ENCODE peak calls at places on chromosomes 16 and 17, in five cellular contexts. One of them, this sample, is unnamed.
A peak's percentile ranks its signal among the peaks of the same experiment; 100 is the strongest.

GRCh38 chr17:10875411-10875810 is 37.5 kb upstream of the PIRT start:
- DNase-seq in fibroblast of pulmonary artery: peak; percentile 3
- DNase-seq in OCI-LY7: peak; percentile 18
- DNase-seq in fibroblast of lung: no peak
- DNase-seq in heart left ventricle: no peak
- DNase-seq in this sample: no peak

GRCh38 chr16:29678691-29679267 is at the start of gene QPRT:
- DNase-seq in OCI-LY7: peak; percentile 31
- DNase-seq in fibroblast of pulmonary artery: peak; percentile 57
- DNase-seq in fibroblast of lung: peak; percentile 37
- DNase-seq in heart left ventricle: peak; percentile 48
- DNase-seq in this sample: no peak

GRCh38 chr17:8611671-8612298 is 18.7 kb downstream of the MYH10 start:
- DNase-seq in OCI-LY7: no peak
- DNase-seq in fibroblast of lung: peak; percentile 88
- DNase-seq in heart left ventricle: no peak
- DNase-seq in fibroblast of pulmonary artery: peak; percentile 72
- DNase-seq in this sample: no peak

GRCh38 chr16:58461056-58461455 is 38.9 kb upstream of the NDRG4 start:
- DNase-seq in fibroblast of pulmonary artery: no peak
- DNase-seq in OCI-LY7: no peak
- DNase-seq in fibroblast of lung: no peak
- DNase-seq in heart left ventricle: no peak
- DNase-seq in this sample: no peak

GRCh38 chr17:14838567-14838966 is 426.6 kb downstream of the PMP22 start:
- DNase-seq in heart left ventricle: no peak
- DNase-seq in fibroblast of pulmonary artery: no peak
- DNase-seq in OCI-LY7: no peak
- DNase-seq in fibroblast of lung: no peak
- DNase-seq in this sample: no peak

GRCh38 chr17:47265983-47266541 is 12.4 kb downstream of the ITGB3 start:
- DNase-seq in heart left ventricle: no peak
- DNase-seq in fibroblast of lung: peak; percentile 85
- DNase-seq in fibroblast of pulmonary artery: peak; percentile 78
- DNase-seq in OCI-LY7: no peak
- DNase-seq in this sample: no peak

GRCh38 chr17:5541610-5542202 is 42.6 kb downstream of the NLRP1 start:
- DNase-seq in fibroblast of pulmonary artery: no peak
- DNase-seq in fibroblast of lung: no peak
- DNase-seq in OCI-LY7: no peak
- DNase-seq in heart left ventricle: no peak
- DNase-seq in this sample: no peak

GRCh38 chr17:9290226-9290613 is 268.9 kb downstream of the NTN1 start:
- DNase-seq in OCI-LY7: no peak
- DNase-seq in fibroblast of pulmonary artery: no peak
- DNase-seq in fibroblast of lung: no peak
- DNase-seq in heart left ventricle: no peak
- DNase-seq in this sample: no peak

GRCh38 chr16:6193718-6194117 is 1096.1 kb upstream of the EEF2KMT start:
- DNase-seq in fibroblast of lung: peak; percentile 31
- DNase-seq in fibroblast of pulmonary artery: peak; percentile 1
- DNase-seq in OCI-LY7: no peak
- DNase-seq in heart left ventricle: no peak
- DNase-seq in this sample: no peak

GRCh38 chr16:22220714-22221113 is 14.6 kb downstream of the EEF2K start:
- DNase-seq in fibroblast of pulmonary artery: no peak
- DNase-seq in fibroblast of lung: no peak
- DNase-seq in OCI-LY7: no peak
- DNase-seq in heart left ventricle: no peak
- DNase-seq in this sample: no peak

GRCh38 chr17:63494300-63494928 is 17.6 kb downstream of the ACE start:
- DNase-seq in fibroblast of pulmonary artery: no peak
- DNase-seq in OCI-LY7: no peak
- DNase-seq in fibroblast of lung: no peak
- DNase-seq in heart left ventricle: no peak
- DNase-seq in this sample: no peak

GRCh38 chr16:72913551-72913950 is 134.4 kb downstream of the ZFHX3 start:
- DNase-seq in heart left ventricle: no peak
- DNase-seq in fibroblast of lung: no peak
- DNase-seq in fibroblast of pulmonary artery: no peak
- DNase-seq in OCI-LY7: no peak
- DNase-seq in this sample: no peak

GRCh38 chr17:20954794-20955193 is 88.0 kb downstream of the USP22 start:
- DNase-seq in fibroblast of lung: no peak
- DNase-seq in fibroblast of pulmonary artery: no peak
- DNase-seq in heart left ventricle: no peak
- DNase-seq in OCI-LY7: no peak
- DNase-seq in this sample: no peak

GRCh38 chr17:18974407-18975149 is 22.6 kb downstream of the SLC5A10 start:
- DNase-seq in fibroblast of lung: peak; percentile 30
- DNase-seq in OCI-LY7: no peak
- DNase-seq in heart left ventricle: no peak
- DNase-seq in fibroblast of pulmonary artery: no peak
- DNase-seq in this sample: no peak

GRCh38 chr16:27769561-27770222 is 219.7 kb downstream of the KATNIP start:
- DNase-seq in fibroblast of pulmonary artery: peak; percentile 59
- DNase-seq in fibroblast of lung: peak; percentile 98
- DNase-seq in OCI-LY7: no peak
- DNase-seq in heart left ventricle: no peak
- DNase-seq in this sample: peak; percentile 90

GRCh38 chr16:56370185-56370584 is 55.2 kb downstream of the AMFR start:
- DNase-seq in OCI-LY7: no peak
- DNase-seq in fibroblast of lung: no peak
- DNase-seq in heart left ventricle: no peak
- DNase-seq in fibroblast of pulmonary artery: peak; percentile 33
- DNase-seq in this sample: no peak

GRCh38 chr16:17567455-17567854 is 96.7 kb upstream of the XYLT1 start:
- DNase-seq in heart left ventricle: no peak
- DNase-seq in fibroblast of lung: no peak
- DNase-seq in OCI-LY7: no peak
- DNase-seq in fibroblast of pulmonary artery: no peak
- DNase-seq in this sample: no peak

GRCh38 chr17:9021158-9021984 is at the start of gene NTN1:
- DNase-seq in heart left ventricle: peak; percentile 54
- DNase-seq in OCI-LY7: peak; percentile 25
- DNase-seq in fibroblast of pulmonary artery: peak; percentile 11
- DNase-seq in fibroblast of lung: peak; percentile 50
- DNase-seq in this sample: no peak

GRCh38 chr17:81716674-81716996 is 4.6 kb downstream of the SLC25A10 start:
- DNase-seq in OCI-LY7: no peak
- DNase-seq in fibroblast of pulmonary artery: no peak
- DNase-seq in heart left ventricle: no peak
- DNase-seq in fibroblast of lung: no peak
- DNase-seq in this sample: no peak

GRCh38 chr16:19239756-19240155 is 45.8 kb upstream of the CLEC19A start:
- DNase-seq in heart left ventricle: no peak
- DNase-seq in fibroblast of pulmonary artery: no peak
- DNase-seq in OCI-LY7: no peak
- DNase-seq in fibroblast of lung: no peak
- DNase-seq in this sample: peak; percentile 75

GRCh38 chr16:81623365-81624102 is 155.6 kb upstream of the PLCG2 start:
- DNase-seq in heart left ventricle: no peak
- DNase-seq in OCI-LY7: peak; percentile 72
- DNase-seq in fibroblast of pulmonary artery: peak; percentile 68
- DNase-seq in fibroblast of lung: no peak
- DNase-seq in this sample: no peak

GRCh38 chr16:12659871-12660270 is 143.8 kb downstream of the CPPED1 start:
- DNase-seq in fibroblast of pulmonary artery: no peak
- DNase-seq in fibroblast of lung: no peak
- DNase-seq in OCI-LY7: no peak
- DNase-seq in heart left ventricle: no peak
- DNase-seq in this sample: no peak

GRCh38 chr17:181213-182163 is at the start of gene DOC2B:
- DNase-seq in fibroblast of lung: peak; percentile 58
- DNase-seq in OCI-LY7: no peak
- DNase-seq in fibroblast of pulmonary artery: peak; percentile 16
- DNase-seq in heart left ventricle: peak; percentile 52
- DNase-seq in this sample: peak; percentile 17

GRCh38 chr16:80778707-80779106 is 25.7 kb downstream of the CDYL2 start:
- DNase-seq in fibroblast of lung: no peak
- DNase-seq in heart left ventricle: no peak
- DNase-seq in fibroblast of pulmonary artery: no peak
- DNase-seq in OCI-LY7: no peak
- DNase-seq in this sample: no peak

GRCh38 chr16:34802396-34802795 is 1343.0 kb downstream of the TP53TG3F start:
- DNase-seq in heart left ventricle: no peak
- DNase-seq in fibroblast of lung: no peak
- DNase-seq in fibroblast of pulmonary artery: no peak
- DNase-seq in OCI-LY7: no peak
- DNase-seq in this sample: no peak

GRCh38 chr17:50268040-50268439 is 6.2 kb upstream of the TMEM92 start:
- DNase-seq in fibroblast of pulmonary artery: no peak
- DNase-seq in OCI-LY7: no peak
- DNase-seq in fibroblast of lung: no peak
- DNase-seq in heart left ventricle: no peak
- DNase-seq in this sample: no peak

GRCh38 chr17:47781397-47781796 is 40.2 kb downstream of the OSBPL7 start:
- DNase-seq in fibroblast of pulmonary artery: no peak
- DNase-seq in fibroblast of lung: no peak
- DNase-seq in OCI-LY7: no peak
- DNase-seq in heart left ventricle: no peak
- DNase-seq in this sample: no peak

GRCh38 chr16:67393790-67394270 is 532 bp upstream of the TPPP3 start:
- DNase-seq in fibroblast of pulmonary artery: no peak
- DNase-seq in OCI-LY7: no peak
- DNase-seq in heart left ventricle: no peak
- DNase-seq in fibroblast of lung: no peak
- DNase-seq in this sample: no peak

GRCh38 chr16:8892101-8892575 is 10.0 kb downstream of the LITAFD start:
- DNase-seq in heart left ventricle: no peak
- DNase-seq in fibroblast of pulmonary artery: no peak
- DNase-seq in fibroblast of lung: no peak
- DNase-seq in OCI-LY7: no peak
- DNase-seq in this sample: no peak

GRCh38 chr16:87249425-87249824 is 67.8 kb downstream of the C16orf95 start:
- DNase-seq in fibroblast of lung: no peak
- DNase-seq in OCI-LY7: no peak
- DNase-seq in fibroblast of pulmonary artery: no peak
- DNase-seq in heart left ventricle: no peak
- DNase-seq in this sample: no peak

DNA sequence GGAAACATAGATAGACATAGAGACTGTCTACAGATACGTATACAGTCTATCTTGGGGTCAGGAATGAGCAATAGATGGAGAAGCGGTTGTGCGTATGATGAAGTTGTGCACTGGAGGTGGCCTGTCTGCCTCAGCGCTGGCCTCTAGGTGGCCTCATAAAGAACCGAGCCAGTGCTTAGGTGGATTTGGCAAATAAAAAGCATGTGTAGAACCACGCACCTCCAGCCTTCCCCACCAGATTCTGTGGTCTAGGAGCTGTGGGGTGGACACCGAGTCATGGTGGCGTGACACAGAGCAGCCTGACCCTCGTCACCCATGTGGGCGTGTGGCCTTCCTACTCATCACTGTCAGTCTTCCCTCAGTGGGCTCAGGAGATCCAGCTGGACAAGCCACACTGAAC is 34.0 kb downstream of the PGS1 start:
- DNase-seq in OCI-LY7: no peak
- DNase-seq in fibroblast of pulmonary artery: peak; percentile 36
- DNase-seq in fibroblast of lung: peak; percentile 22
- DNase-seq in heart left ventricle: no peak
- DNase-seq in this sample: no peak
- TF ChIP-seq CTCF in OCI-LY7: peak; percentile 70
- TF ChIP-seq CTCF in fibroblast of pulmonary artery: peak; percentile 50
- TF ChIP-seq CTCF in fibroblast of lung: peak; percentile 11
- TF ChIP-seq CTCF in heart left ventricle: peak; percentile 18
- TF ChIP-seq CTCF in this sample: peak; percentile 55

GRCh38 chr17:3879181-3879580 is 13.7 kb downstream of the CAMKK1 start:
- DNase-seq in heart left ventricle: no peak
- DNase-seq in fibroblast of lung: peak; percentile 74
- DNase-seq in OCI-LY7: no peak
- DNase-seq in fibroblast of pulmonary artery: peak; percentile 45
- DNase-seq in this sample: no peak

GRCh38 chr17:3877220-3877619 is 15.6 kb downstream of the CAMKK1 start:
- DNase-seq in OCI-LY7: no peak
- DNase-seq in fibroblast of pulmonary artery: no peak
- DNase-seq in heart left ventricle: no peak
- DNase-seq in fibroblast of lung: no peak
- DNase-seq in this sample: no peak

GRCh38 chr17:3882276-3882675 is 10.6 kb downstream of the CAMKK1 start:
- DNase-seq in fibroblast of pulmonary artery: no peak
- DNase-seq in fibroblast of lung: no peak
- DNase-seq in OCI-LY7: no peak
- DNase-seq in heart left ventricle: no peak
- DNase-seq in this sample: no peak

GRCh38 chr17:3880983-3881382 is 11.9 kb downstream of the CAMKK1 start:
- DNase-seq in OCI-LY7: no peak
- DNase-seq in heart left ventricle: no peak
- DNase-seq in fibroblast of pulmonary artery: no peak
- DNase-seq in fibroblast of lung: no peak
- DNase-seq in this sample: no peak

DNA sequence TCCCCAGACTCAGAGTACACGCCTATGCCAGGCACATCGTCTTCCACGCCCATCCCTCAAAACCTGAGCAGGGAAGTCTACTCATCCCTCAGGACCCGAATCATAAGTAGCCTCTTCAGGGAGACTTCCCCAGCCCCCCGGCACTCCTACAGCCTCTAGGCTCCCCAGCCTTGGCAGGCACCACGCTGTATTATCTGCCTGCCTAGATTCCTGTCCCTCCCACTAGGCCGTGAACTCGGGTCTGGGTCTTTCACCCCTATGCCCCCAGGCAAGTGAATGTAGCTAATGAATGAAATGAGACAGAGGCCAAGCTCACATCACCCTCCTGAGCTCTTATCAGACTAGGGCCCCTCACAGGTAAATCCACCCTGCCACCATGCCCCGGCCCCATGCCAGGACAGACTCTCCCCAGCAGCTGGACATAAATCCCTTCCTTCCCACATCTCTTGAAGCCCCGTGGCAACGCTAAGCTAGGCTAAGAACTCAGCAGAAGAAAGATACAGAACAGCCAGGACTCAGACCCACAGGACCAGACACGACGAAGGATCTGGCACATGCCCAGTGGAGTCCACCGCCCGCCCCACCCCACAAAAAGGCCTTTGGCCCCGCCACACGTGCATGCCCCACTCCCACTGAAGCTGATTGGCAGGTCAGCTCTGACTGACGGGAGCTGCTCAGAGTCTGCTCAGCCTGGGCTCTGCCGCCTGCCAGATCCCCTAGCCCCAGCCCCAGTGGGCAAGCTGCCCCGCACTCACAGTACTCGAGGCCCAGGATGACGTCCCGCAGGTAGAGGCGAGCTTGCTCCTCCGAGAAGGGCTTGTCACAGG is 13.0 kb downstream of the CAMKK1 start:
- DNase-seq in OCI-LY7: no peak
- DNase-seq in fibroblast of pulmonary artery: no peak
- DNase-seq in heart left ventricle: no peak
- DNase-seq in fibroblast of lung: no peak
- DNase-seq in this sample: no peak
- H3K4me3 ChIP-seq in OCI-LY7: no peak overlapping the region
- H3K4me3 ChIP-seq in fibroblast of pulmonary artery: no peak overlapping the region
- H3K4me3 ChIP-seq in heart left ventricle: no peak overlapping the region
- H3K4me3 ChIP-seq in fibroblast of lung: no peak overlapping the region
- H3K4me3 ChIP-seq in this sample: no peak overlapping the region

GRCh38 chr17:39069114-39069756 is 82.2 kb downstream of the PLXDC1 start:
- DNase-seq in heart left ventricle: no peak
- DNase-seq in fibroblast of pulmonary artery: peak; percentile 76
- DNase-seq in OCI-LY7: peak; percentile 76
- DNase-seq in fibroblast of lung: peak; percentile 46
- DNase-seq in this sample: no peak
- TF ChIP-seq CTCF in heart left ventricle: peak; percentile 54
- TF ChIP-seq CTCF in fibroblast of pulmonary artery: peak; percentile 86
- TF ChIP-seq CTCF in OCI-LY7: peak; percentile 85
- TF ChIP-seq CTCF in fibroblast of lung: peak; percentile 81
- TF ChIP-seq CTCF in this sample: peak; percentile 82

GRCh38 chr16:31714899-31715504 is 158.6 kb upstream of the ZNF267 start:
- DNase-seq in OCI-LY7: peak; percentile 18
- DNase-seq in heart left ventricle: no peak
- DNase-seq in fibroblast of pulmonary artery: no peak
- DNase-seq in fibroblast of lung: no peak
- DNase-seq in this sample: no peak
- H3K4me3 ChIP-seq in OCI-LY7: peak overlapping the region; percentile 92
- H3K4me3 ChIP-seq in heart left ventricle: no peak overlapping the region
- H3K4me3 ChIP-seq in fibroblast of pulmonary artery: no peak overlapping the region
- H3K4me3 ChIP-seq in fibroblast of lung: no peak overlapping the region
- H3K4me3 ChIP-seq in this sample: no peak overlapping the region

This sample was measured in retinal pigment epithelial cell.